ENCODE peak calls at places on chromosomes 5 and 9, in five cellular contexts. K is A549, N is HepG2, C is GM12878, T is GM23338. Z is an unnamed sample.

GRCh38 chr5:68548959-68549676 is 333.6 kb downstream of the PIK3R1 start:
- DNase-seq in K (peak), N (peak), C (no peak), T (no peak), Z (peak)

GRCh38 chr5:35003018-35003957 is 44.5 kb downstream of the AGXT2 start:
- DNase-seq in K (peak), N (peak), C (peak), T (peak), Z (peak)

GRCh38 chr9:127698985-127699670 is 7.7 kb upstream of the CFAP157 start:
- DNase-seq in K (peak), N (no peak), C (peak), T (peak), Z (peak)

GRCh38 chr9:72443855-72444254 is 77.6 kb upstream of the TMC1 start:
- DNase-seq in K (peak), N (no peak), C (peak), T (no peak), Z (no peak)

GRCh38 chr9:124040935-124041816 is 29.6 kb downstream of the LHX2 start:
- DNase-seq in K (no peak), N (no peak), C (no peak), T (peak), Z (peak)

GRCh38 chr9:97809666-97810344 is 43.2 kb upstream of the FOXE1 start:
- DNase-seq in K (no peak), N (no peak), C (no peak), T (peak), Z (no peak)

GRCh38 chr5:176543428-176544182 is 5.5 kb upstream of the CDHR2 start:
- DNase-seq in K (peak), N (no peak), C (no peak), T (peak), Z (peak)

GRCh38 chr5:148928141-148928540 is 101.7 kb downstream of the ADRB2 start:
- DNase-seq in K (no peak), N (no peak), C (no peak), T (no peak), Z (no peak)

GRCh38 chr9:71349218-71349617 is 227.8 kb upstream of the TRPM3 start:
- DNase-seq in K (no peak), N (no peak), C (no peak), T (no peak), Z (no peak)

GRCh38 chr5:33530963-33531298 is 90.2 kb downstream of the TARS1 start:
- DNase-seq in K (no peak), N (no peak), C (no peak), T (peak), Z (no peak)

GRCh38 chr5:148998174-148998797 is 64.6 kb downstream of the SH3TC2 start:
- DNase-seq in K (peak), N (peak), C (no peak), T (peak), Z (peak)

GRCh38 chr9:38026021-38026809 is 42.8 kb downstream of the SHB start:
- DNase-seq in K (peak), N (peak), C (no peak), T (peak), Z (peak)

GRCh38 chr9:74810200-74810599 is 77.5 kb downstream of the TRPM6 start:
- DNase-seq in K (no peak), N (no peak), C (no peak), T (no peak), Z (no peak)

GRCh38 chr5:68181039-68181599 is 34.4 kb upstream of the PIK3R1 start:
- DNase-seq in K (no peak), N (no peak), C (no peak), T (no peak), Z (no peak)

GRCh38 chr9:111966851-111967250 is 70.2 kb downstream of the UGCG start:
- DNase-seq in K (peak), N (no peak), C (no peak), T (no peak), Z (no peak)

GRCh38 chr5:170843870-170844269 is 17.9 kb upstream of the RANBP17 start:
- DNase-seq in K (no peak), N (no peak), C (no peak), T (no peak), Z (no peak)

GRCh38 chr5:14141764-14142163 is 1.4 kb upstream of the TRIO start:
- DNase-seq in K (no peak), N (no peak), C (no peak), T (no peak), Z (no peak)

GRCh38 chr9:22158275-22158674 is 149.2 kb upstream of the CDKN2B start:
- DNase-seq in K (peak), N (no peak), C (no peak), T (no peak), Z (no peak)
- TF ChIP-seq JUNB in K (peak), N (no peak), C (no peak), T (no peak), Z (no peak)

GRCh38 chr5:169283887-169284286 is 17.1 kb downstream of the SLIT3 start:
- DNase-seq in K (no peak), N (no peak), C (no peak), T (no peak), Z (no peak)
- TF ChIP-seq JUNB in K (no peak), N (no peak), C (no peak), T (no peak), Z (no peak)

DNA sequence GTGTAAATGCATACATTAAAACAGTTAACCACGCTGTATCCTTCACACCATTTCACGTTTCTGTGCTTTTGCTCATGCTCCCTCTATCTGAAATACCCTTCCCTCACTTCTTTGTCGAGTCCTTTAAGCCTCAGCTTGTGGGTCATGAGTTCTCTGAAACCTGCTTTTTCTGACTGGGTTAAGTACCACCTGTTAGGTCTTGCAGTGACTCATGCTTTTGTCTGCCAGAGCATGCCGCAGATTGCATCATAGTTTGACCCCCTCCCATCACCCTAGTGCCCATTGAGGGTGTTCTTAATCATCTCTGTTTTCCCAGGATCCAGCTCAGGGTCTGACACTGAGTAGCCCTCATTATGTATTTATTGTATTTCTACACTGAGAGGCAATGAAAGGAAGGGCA is 190.2 kb downstream of the ASTN2 start:
- DNase-seq in K (no peak), N (no peak), C (no peak), T (peak), Z (no peak)
- TF ChIP-seq JUNB in K (no peak), N (no peak), C (no peak), T (no peak), Z (no peak)

GRCh38 chr9:92954886-92955285 is 7.6 kb downstream of the FGD3 start:
- DNase-seq in K (no peak), N (no peak), C (no peak), T (no peak), Z (no peak)

GRCh38 chr9:92950359-92950955 is 3.1 kb downstream of the FGD3 start:
- DNase-seq in K (no peak), N (no peak), C (no peak), T (no peak), Z (no peak)

GRCh38 chr9:92952861-92953620 is 5.7 kb downstream of the FGD3 start:
- DNase-seq in K (no peak), N (no peak), C (no peak), T (no peak), Z (no peak)

GRCh38 chr9:92949266-92949982 is 2.1 kb downstream of the FGD3 start:
- DNase-seq in K (no peak), N (no peak), C (no peak), T (no peak), Z (no peak)

GRCh38 chr9:92954078-92954861 is 6.9 kb downstream of the FGD3 start:
- DNase-seq in K (no peak), N (no peak), C (peak), T (no peak), Z (no peak)
- TF ChIP-seq JUNB in K (no peak), N (no peak), C (no peak), T (no peak), Z (no peak)

GRCh38 chr9:63816742-63817621 is 1468.0 kb downstream of the FOXD4L5 start:
- DNase-seq in K (peak), N (peak), C (peak), T (peak), Z (peak)
- TF ChIP-seq JUNB in K (no peak), N (no peak), C (no peak), T (no peak), Z (no peak)

DNA sequence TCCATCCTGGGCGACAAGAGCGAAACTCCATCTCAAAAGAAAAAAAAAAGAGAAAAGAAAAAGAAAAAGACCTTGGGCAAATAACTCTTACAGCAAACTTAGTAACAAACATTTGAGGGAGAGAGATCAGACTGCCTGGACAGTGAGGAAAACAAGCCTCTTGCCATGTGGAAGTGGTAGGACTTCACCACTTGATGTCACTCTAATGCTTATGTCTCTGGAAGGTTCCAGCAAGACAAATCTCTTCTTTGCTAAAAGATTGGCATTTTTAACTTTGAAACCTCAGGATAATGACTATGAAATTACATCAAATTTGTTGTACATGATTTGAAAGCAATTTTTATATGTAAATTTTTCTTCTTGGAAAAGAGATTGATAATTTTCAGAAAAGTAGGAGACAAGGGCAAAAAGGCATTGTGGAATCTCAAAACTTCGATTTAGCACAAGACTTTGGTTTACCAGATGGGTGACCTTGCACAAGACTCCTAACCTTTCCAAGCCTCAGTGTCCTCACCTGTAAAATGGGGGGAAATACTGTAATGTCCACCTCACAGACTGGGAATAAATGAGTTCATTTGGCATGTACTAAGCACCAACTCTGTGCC is 5.4 kb downstream of the ACTL7B start:
- DNase-seq in K (peak), N (peak), C (no peak), T (peak), Z (peak)
- TF ChIP-seq JUNB in K (no peak), N (no peak), C (no peak), T (no peak), Z (no peak)

DNA sequence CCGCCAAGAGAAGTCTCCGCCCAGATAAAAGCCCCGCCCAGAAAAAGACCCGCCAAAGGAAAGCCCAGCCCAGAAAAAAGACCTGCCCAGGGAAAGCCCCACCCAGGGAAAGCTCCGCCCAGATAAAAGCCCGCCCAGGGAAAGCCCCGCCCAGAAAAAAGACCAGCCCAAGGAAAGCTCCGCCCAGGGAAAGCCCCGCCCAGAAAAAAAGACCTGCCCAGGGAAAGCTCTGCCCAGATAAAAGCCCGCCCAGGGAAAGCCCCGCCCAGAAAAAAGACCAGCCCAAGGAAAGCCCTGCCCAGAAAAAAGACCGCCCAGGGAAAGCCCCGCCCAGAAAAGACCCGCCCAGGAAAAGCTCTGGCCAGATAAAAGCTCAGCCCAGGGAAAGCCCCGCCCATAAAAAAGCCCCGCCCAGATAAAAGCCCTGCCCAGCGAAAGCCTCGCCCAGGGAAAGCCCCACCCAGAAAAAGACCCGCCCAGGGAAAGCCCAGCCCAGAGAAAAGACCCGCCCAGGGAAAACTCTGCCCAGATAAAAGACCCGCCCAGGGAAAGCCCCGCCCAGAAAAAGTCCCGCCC is 11.6 kb downstream of the GRIN1 start:
- DNase-seq in K (peak), N (peak), C (no peak), T (peak), Z (peak)
- TF ChIP-seq JUNB in K (no peak), N (no peak), C (no peak), T (no peak), Z (no peak)

Z was measured in K562.